ENCODE peak calls at places on chromosomes 16 and 17, in four cellular contexts. Q is K562, T is GM12891, R is HL-60. P is an unnamed sample.
A peak's percentile ranks its signal among the peaks of the same experiment; 100 is the strongest.

GRCh38 chr17:40190197-40191021 is 13.1 kb downstream of the RAPGEFL1 start:
- DNase-seq in T (no peak), Q (no peak), R (no peak), P (no peak)

GRCh38 chr17:83160443-83161297 is 81.3 kb downstream of the METRNL start:
- DNase-seq in R (no peak), Q (no peak), T (no peak), P (no peak)

GRCh38 chr16:3960049-3960809 is 79.7 kb upstream of the CREBBP start:
- DNase-seq in R (no peak), T (no peak), Q (no peak), P (no peak)

GRCh38 chr17:1473841-1474240 is 17.8 kb upstream of the CRK start:
- DNase-seq in Q (no peak), T (no peak), R (no peak), P (peak; percentile 47)

GRCh38 chr16:9012848-9013507 is 49.3 kb upstream of the USP7 start:
- DNase-seq in Q (peak; percentile 15), T (no peak), R (no peak), P (no peak)

GRCh38 chr16:3760518-3760917 is 43.2 kb upstream of the TRAP1 start:
- DNase-seq in R (no peak), Q (no peak), T (no peak), P (no peak)

GRCh38 chr17:77127735-77128361 is 12.9 kb upstream of the SEC14L1 start:
- DNase-seq in Q (no peak), T (no peak), R (peak; percentile 65), P (no peak)

GRCh38 chr16:81645303-81645702 is 133.8 kb upstream of the PLCG2 start:
- DNase-seq in T (no peak), Q (no peak), R (no peak), P (no peak)

GRCh38 chr17:22460461-22461063 is 768.2 kb downstream of the KCNJ18 start:
- DNase-seq in Q (no peak), T (no peak), R (no peak), P (no peak)

GRCh38 chr17:21001813-21002221 is 41.0 kb downstream of the USP22 start:
- DNase-seq in T (no peak), R (no peak), Q (no peak), P (no peak)

GRCh38 chr16:4500283-4500682 is 24.1 kb downstream of the HMOX2 start:
- DNase-seq in T (no peak), R (no peak), Q (no peak), P (no peak)

GRCh38 chr17:17628388-17629008 is 37.0 kb upstream of the PEMT start:
- DNase-seq in R (no peak), T (peak; percentile 37), Q (no peak), P (peak; percentile 15)

GRCh38 chr16:47523342-47524006 is 62.3 kb downstream of the PHKB start:
- DNase-seq in R (no peak), Q (no peak), T (peak; percentile 14), P (peak; percentile 78)

GRCh38 chr16:88764913-88765349 is 20.1 kb downstream of the PIEZO1 start:
- DNase-seq in R (no peak), Q (no peak), T (no peak), P (no peak)

GRCh38 chr17:50148226-50149098 is 2.0 kb downstream of the PPP1R9B start:
- DNase-seq in Q (peak; percentile 62), R (peak; percentile 82), T (peak; percentile 72), P (peak; percentile 81)

GRCh38 chr17:64773386-64773835 is 111.3 kb upstream of the SMURF2 start:
- DNase-seq in R (no peak), T (no peak), Q (no peak), P (no peak)

GRCh38 chr16:89764711-89765201 is 43.4 kb downstream of the ZNF276 start:
- DNase-seq in Q (no peak), R (peak; percentile 73), T (peak; percentile 61), P (peak; percentile 91)

GRCh38 chr17:226108-226772 is 44.8 kb upstream of the DOC2B start:
- DNase-seq in R (no peak), T (no peak), Q (no peak), P (no peak)

GRCh38 chr16:86942469-86943175 is 364.3 kb downstream of the FOXL1 start:
- DNase-seq in Q (no peak), T (no peak), R (no peak), P (no peak)

GRCh38 chr16:49912688-49913087 is 56.8 kb upstream of the ZNF423 start:
- DNase-seq in T (no peak), Q (no peak), R (no peak), P (no peak)

GRCh38 chr16:89749637-89750036 is 28.3 kb downstream of the ZNF276 start:
- DNase-seq in T (no peak), R (no peak), Q (no peak), P (no peak)

GRCh38 chr16:89944773-89945172 is 3.8 kb upstream of the DEF8 start:
- DNase-seq in R (no peak), T (no peak), Q (no peak), P (peak; percentile 32)

GRCh38 chr16:51994597-51994996 is 552.3 kb downstream of the TOX3 start:
- DNase-seq in R (no peak), Q (no peak), T (no peak), P (no peak)

GRCh38 chr16:1790611-1791255 is 2.8 kb downstream of the IGFALS start:
- DNase-seq in Q (no peak), R (no peak), T (no peak), P (no peak)

GRCh38 chr17:77020973-77021372 is 119.8 kb upstream of the SEC14L1 start:
- DNase-seq in R (no peak), T (no peak), Q (no peak), P (no peak)

GRCh38 chr17:51056813-51057510 is 63.7 kb downstream of the SPAG9 start:
- DNase-seq in T (no peak), Q (peak; percentile 24), R (peak; percentile 11), P (no peak)

GRCh38 chr16:58272855-58273254 is 22.0 kb downstream of the PRSS54 start:
- DNase-seq in R (no peak), Q (no peak), T (no peak), P (no peak)

GRCh38 chr17:40547079-40547784 is 18.0 kb downstream of the CCR7 start:
- DNase-seq in T (no peak), Q (no peak), R (no peak), P (no peak)

GRCh38 chr16:87407511-87408112 is 15.5 kb downstream of the MAP1LC3B start:
- DNase-seq in R (peak; percentile 85), Q (no peak), T (no peak), P (peak; percentile 84)

GRCh38 chr17:81863833-81864768 is 3.8 kb upstream of the P4HB start:
- DNase-seq in R (no peak), Q (no peak), T (no peak), P (no peak)

GRCh38 chr16:20285993-20286499 is 41.3 kb downstream of the GP2 start:
- DNase-seq in T (no peak), Q (no peak), R (no peak), P (no peak)

GRCh38 chr17:11240841-11241610 is at the start of gene SHISA6:
- DNase-seq in R (no peak), Q (no peak), T (no peak), P (no peak)

GRCh38 chr16:35754391-35755369 is 2295.3 kb downstream of the TP53TG3F start:
- DNase-seq in Q (no peak), R (no peak), T (no peak), P (no peak)

GRCh38 chr17:6243186-6243585 is 173.0 kb downstream of the WSCD1 start:
- DNase-seq in T (no peak), R (no peak), Q (no peak), P (no peak)

GRCh38 chr17:82930043-82930923 is 90.5 kb upstream of the ZNF750 start:
- DNase-seq in T (no peak), R (no peak), Q (no peak), P (no peak)

GRCh38 chr17:72826602-72827001 is 265.9 kb downstream of the SLC39A11 start:
- DNase-seq in R (no peak), T (no peak), Q (no peak), P (no peak)
- TF ChIP-seq SPI1 in R (no peak), T (no peak), Q (no peak), P (no peak)

GRCh38 chr17:30832438-30832790 is 648 bp downstream of the ATAD5 start:
- DNase-seq in Q (no peak), R (no peak), T (no peak), P (no peak)
- TF ChIP-seq SPI1 in Q (no peak), R (no peak), T (no peak), P (no peak)

DNA sequence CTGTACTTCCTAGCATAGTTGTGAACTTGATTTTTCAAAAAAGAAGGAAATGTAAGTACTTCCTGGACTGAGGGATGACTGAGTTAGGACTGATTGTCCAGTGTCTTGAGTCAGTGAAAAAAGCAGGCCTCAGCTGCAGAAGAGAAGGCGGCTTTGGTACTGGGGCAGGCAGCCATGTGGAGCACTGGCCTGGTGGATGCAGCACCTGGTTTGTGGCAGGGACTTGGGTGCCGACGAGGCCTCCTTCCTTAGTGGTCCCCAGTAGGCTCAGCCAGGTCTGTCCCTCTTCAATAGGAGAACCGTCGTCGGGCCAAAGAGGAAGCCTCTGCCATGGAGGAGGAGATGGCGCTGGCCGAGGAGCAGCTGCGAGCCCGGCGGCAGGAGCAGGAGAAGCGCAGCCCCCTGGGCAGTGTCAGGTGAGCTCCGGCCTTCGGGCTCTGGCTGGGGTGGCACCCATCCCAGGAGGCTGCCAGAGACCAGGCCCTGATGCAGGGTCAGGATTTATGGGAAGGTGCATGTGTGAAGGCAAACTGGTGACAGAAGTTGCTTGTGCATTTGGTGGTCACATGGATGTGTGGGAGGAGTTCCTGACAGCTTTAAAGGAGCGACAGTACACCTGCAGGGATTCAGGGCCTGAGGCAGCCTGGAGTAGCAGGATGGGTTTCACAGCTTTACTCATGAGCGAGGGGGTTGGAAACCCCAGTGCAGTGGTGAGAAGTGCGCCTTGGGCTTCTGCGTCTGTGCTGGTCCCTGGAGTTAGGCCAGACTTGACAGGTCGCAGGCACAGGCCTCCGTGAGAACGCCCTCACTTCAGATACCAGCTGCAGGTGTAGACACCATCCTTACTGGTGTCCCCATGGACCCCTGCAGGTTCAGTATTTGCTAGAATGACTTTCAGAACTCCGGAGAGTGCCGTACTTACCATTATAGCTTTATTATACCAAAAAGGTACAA is 17.3 kb downstream of the DHX38 start:
- DNase-seq in R (no peak), Q (no peak), T (no peak), P (no peak)
- TF ChIP-seq SPI1 in R (no peak), Q (no peak), T (no peak), P (no peak)

GRCh38 chr17:39100530-39100929 is 50.9 kb downstream of the PLXDC1 start:
- DNase-seq in R (no peak), T (no peak), Q (no peak), P (no peak)

GRCh38 chr17:39101139-39101538 is 50.3 kb downstream of the PLXDC1 start:
- DNase-seq in R (no peak), T (no peak), Q (no peak), P (no peak)

GRCh38 chr17:39097537-39097936 is 53.9 kb downstream of the PLXDC1 start:
- DNase-seq in R (no peak), T (no peak), Q (no peak), P (no peak)

GRCh38 chr17:39098474-39099090 is 52.9 kb downstream of the PLXDC1 start:
- DNase-seq in R (no peak), Q (no peak), T (no peak), P (no peak)

DNA sequence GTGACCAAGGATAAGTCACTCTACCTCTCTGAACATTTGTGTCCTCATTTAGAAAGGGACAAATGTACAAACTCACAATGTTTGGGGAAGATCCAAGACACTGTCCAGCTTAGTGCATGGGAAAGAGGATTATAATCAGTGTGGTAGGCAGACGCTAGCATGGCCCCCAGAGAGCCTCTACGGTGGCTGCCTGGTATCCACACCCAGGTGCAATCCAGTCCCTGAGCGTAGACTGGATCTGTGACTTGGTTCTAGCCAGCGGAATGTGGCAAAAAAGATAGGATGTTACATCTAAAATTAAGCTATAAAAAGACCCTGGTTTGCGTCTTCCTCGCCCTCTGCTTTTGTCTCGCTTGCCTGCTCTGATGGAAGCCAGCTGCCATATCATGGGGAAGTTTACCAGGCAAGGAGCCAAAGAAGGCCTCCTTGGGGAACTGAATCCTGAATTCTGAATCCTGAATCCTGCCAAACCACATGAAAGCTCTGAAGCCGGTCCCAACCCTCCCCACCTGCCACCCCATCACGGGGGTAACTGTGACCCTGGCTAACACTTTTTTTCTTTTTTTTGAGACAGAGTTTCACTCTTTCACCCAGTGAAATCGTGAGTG is 51.6 kb downstream of the PLXDC1 start:
- DNase-seq in Q (no peak), R (no peak), T (no peak), P (no peak)
- TF ChIP-seq SPI1 in Q (no peak), R (no peak), T (no peak), P (no peak)